ENCODE peak calls at places on chromosomes 12 and 14, in four cellular contexts. J is neuronal stem cell; P is naive thymus-derived CD4-positive, alpha-beta T cell; H is stomach. V is an unnamed sample.

GRCh38 chr12:113075137-113075683 is 18.7 kb downstream of the DTX1 start:
- DNase-seq in J (no peak), H (no peak), P (no peak), V (no peak)

GRCh38 chr12:13179159-13180074 is 17.1 kb upstream of the EMP1 start:
- DNase-seq in H (peak; percentile 64), J (no peak), P (no peak), V (peak; percentile 66)

GRCh38 chr14:101716077-101716950 is 45.2 kb upstream of the PPP2R5C start:
- DNase-seq in H (peak; percentile 22), P (no peak), J (no peak), V (no peak)

GRCh38 chr12:94879542-94879941 is 124.0 kb downstream of the NDUFA12 start:
- DNase-seq in P (no peak), H (no peak), J (peak; percentile 48), V (no peak)

GRCh38 chr14:57816568-57817284 is 49.2 kb downstream of the SLC35F4 start:
- DNase-seq in H (no peak), P (no peak), J (no peak), V (no peak)

GRCh38 chr14:49754570-49755097 is 13.3 kb upstream of the KLHDC2 start:
- DNase-seq in P (no peak), H (no peak), J (no peak), V (no peak)

GRCh38 chr14:86604546-86604945 is 1074.6 kb downstream of the FLRT2 start:
- DNase-seq in H (no peak), P (no peak), J (no peak), V (no peak)

GRCh38 chr14:91113829-91114078 is at the start of gene DGLUCY:
- DNase-seq in H (peak; percentile 80), J (no peak), P (no peak), V (peak; percentile 90)

GRCh38 chr14:30558675-30559555 is at the start of gene G2E3:
- DNase-seq in P (peak; percentile 75), H (peak; percentile 89), J (peak; percentile 73), V (peak; percentile 92)

DNA sequence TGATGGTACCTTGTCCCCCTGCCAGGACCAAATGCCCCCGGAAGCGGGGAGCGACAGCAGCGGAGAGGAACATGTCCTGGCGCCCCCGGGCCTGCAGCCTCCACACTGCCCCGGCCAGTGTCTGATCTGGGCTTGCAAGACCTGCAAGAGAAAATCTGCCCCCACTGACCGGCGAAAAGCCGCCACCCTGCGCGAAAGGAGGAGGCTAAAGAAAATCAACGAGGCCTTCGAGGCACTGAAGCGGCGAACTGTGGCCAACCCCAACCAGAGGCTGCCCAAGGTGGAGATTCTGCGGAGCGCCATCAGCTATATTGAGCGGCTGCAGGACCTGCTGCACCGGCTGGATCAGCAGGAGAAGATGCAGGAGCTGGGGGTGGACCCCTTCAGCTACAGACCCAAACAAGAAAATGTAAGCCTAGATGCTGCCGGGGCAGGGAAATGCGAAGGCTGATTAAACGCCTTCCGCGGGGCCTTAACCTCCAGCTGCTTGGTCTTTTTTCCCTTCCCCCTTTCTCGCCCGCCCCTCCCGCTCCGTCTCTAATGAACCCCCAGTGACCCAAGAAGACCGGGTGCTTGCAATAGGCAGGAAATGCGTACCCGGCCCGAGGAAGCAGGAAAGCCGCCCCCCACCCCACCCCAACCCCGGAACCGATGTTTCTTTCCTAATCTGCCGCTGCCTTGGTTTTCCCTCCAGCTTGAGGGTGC is 548 bp downstream of the MYF6 start:
- DNase-seq in J (no peak), H (no peak), P (no peak), V (no peak)
- H3K4me3 ChIP-seq in J (peak overlapping the region; percentile 75), H (no peak overlapping the region), P (no peak overlapping the region), V (no peak overlapping the region)

GRCh38 chr12:53820503-53820902 is 68.7 kb upstream of the CISTR start:
- DNase-seq in P (no peak), J (no peak), H (no peak), V (no peak)

GRCh38 chr12:53817021-53817389 is 65.2 kb upstream of the CISTR start:
- DNase-seq in J (no peak), H (no peak), P (no peak), V (no peak)

GRCh38 chr12:53811606-53812005 is 59.8 kb upstream of the CISTR start:
- DNase-seq in J (no peak), P (no peak), H (no peak), V (no peak)

GRCh38 chr12:53820907-53821306 is 69.1 kb upstream of the CISTR start:
- DNase-seq in J (no peak), H (no peak), P (no peak), V (no peak)

GRCh38 chr12:53816360-53817020 is 64.7 kb upstream of the CISTR start:
- DNase-seq in H (no peak), P (no peak), J (no peak), V (no peak)
- H3K4me1 ChIP-seq in H (no peaks in the 10 kb centered on the region), P (no peaks in the 10 kb centered on the region), J (no peaks in the 10 kb centered on the region), V (no peaks in the 10 kb centered on the region)

GRCh38 chr14:21526672-21527319 is 650 bp upstream of the SALL2 start:
- DNase-seq in H (no peak), P (no peak), J (peak; percentile 84), V (no peak)
- H3K4me3 ChIP-seq in H (peak overlapping the region; percentile 87), P (peak overlapping the region; percentile 67), J (peak overlapping the region; percentile 56), V (peak overlapping the region; percentile 62)

GRCh38 chr14:35399083-35399807 is 5.3 kb downstream of the NFKBIA start:
- DNase-seq in P (no peak), J (no peak), H (no peak), V (peak; percentile 73)
- H3K4me1 ChIP-seq in P (peaks cover 29% of the 10 kb centered on the region), J (peaks cover 11% of the 10 kb centered on the region), H (peaks cover 46% of the 10 kb centered on the region), V (peaks cover 11% of the 10 kb centered on the region)

GRCh38 chr14:69672372-69672771 is 61.0 kb downstream of the SUSD6 start:
- DNase-seq in H (no peak), P (no peak), J (no peak), V (no peak)

GRCh38 chr14:69674546-69675245 is 63.3 kb downstream of the SUSD6 start:
- DNase-seq in H (no peak), P (no peak), J (no peak), V (no peak)

GRCh38 chr14:69673099-69673498 is 61.7 kb downstream of the SUSD6 start:
- DNase-seq in J (no peak), H (no peak), P (no peak), V (no peak)

GRCh38 chr14:69675246-69675583 is 63.8 kb downstream of the SUSD6 start:
- DNase-seq in J (no peak), P (no peak), H (peak; percentile 35), V (no peak)

DNA sequence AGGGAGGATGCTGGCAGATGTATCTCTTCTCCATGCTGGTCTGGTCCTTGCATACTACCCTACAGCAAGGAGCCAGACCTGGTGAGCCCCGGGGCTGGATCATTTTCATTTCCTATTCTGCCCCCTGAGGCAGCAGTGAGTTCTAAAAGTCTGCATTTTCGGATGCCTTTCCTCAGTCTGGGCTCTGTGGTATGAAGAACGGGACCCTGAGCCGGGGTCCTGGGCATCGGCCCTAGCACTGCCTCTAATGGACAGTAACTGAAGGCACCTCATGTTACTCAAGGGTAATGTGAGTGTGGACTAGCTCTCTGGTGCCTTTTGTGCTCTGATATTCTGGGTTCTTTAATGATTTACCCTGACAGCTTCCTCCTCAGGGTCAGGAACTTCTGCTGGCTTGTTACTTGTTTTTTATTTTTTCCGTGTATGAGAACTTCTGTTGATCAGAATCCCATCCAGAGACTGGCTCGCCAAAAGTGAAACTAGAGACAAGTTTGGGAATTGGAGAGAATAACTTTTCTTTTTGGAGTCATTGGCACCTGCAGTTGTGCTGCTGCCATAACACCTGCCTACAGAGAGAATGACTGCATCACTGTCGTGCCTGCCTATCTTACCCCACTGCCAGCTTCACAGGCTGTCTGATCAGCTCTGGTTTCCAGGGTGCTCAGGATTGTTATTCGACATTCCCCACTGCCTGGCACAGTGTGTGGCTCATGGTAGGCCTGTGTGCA is 62.3 kb downstream of the SUSD6 start:
- DNase-seq in P (no peak), H (no peak), J (no peak), V (no peak)
- H3K4me3 ChIP-seq in P (peak overlapping the region; percentile 9), H (no peak overlapping the region), J (no peak overlapping the region), V (no peak overlapping the region)

V was measured in aorta.